ENCODE peak calls at places on chromosome 3, in six cellular contexts. U, N, K, M, L and V are unnamed samples. For H3K27me3, the result is how much of the 10 kb centered on the place peaks cover.

GRCh38 chr3:194575484-194576210 is 57.6 kb downstream of the TMEM44 start:
- DNase-seq in U (no peak), M (no peak), N (no peak), L (no peak), K (no peak), V (peak)

GRCh38 chr3:10855083-10855870 is 39.2 kb downstream of the SLC6A11 start:
- DNase-seq in N (no peak), U (no peak), L (no peak), M (no peak), K (no peak), V (no peak)

GRCh38 chr3:50290116-50290745 is 2.0 kb downstream of the IFRD2 start:
- DNase-seq in L (no peak), U (peak), M (no peak), N (peak), K (peak), V (peak)

GRCh38 chr3:10459954-10460754 is 45.2 kb downstream of the ATP2B2 start:
- DNase-seq in K (peak), N (peak), U (no peak), L (no peak), M (no peak), V (peak)

GRCh38 chr3:105343991-105344390 is 22.7 kb upstream of the ALCAM start:
- DNase-seq in U (no peak), M (no peak), L (no peak), N (no peak), K (no peak), V (no peak)

GRCh38 chr3:157499342-157499963 is 3.8 kb downstream of the VEPH1 start:
- DNase-seq in N (peak), M (peak), U (peak), K (peak), L (no peak), V (peak)

GRCh38 chr3:125280966-125281365 is 68.4 kb upstream of the SLC12A8 start:
- DNase-seq in N (no peak), M (no peak), U (no peak), K (no peak), L (no peak), V (no peak)

GRCh38 chr3:12990781-12991480 is 82.3 kb downstream of the IQSEC1 start:
- DNase-seq in N (no peak), K (peak), L (no peak), M (no peak), U (peak), V (no peak)

GRCh38 chr3:178623666-178624255 is 87.5 kb downstream of the KCNMB2 start:
- DNase-seq in L (no peak), M (no peak), K (peak), U (no peak), N (no peak), V (no peak)

GRCh38 chr3:1439395-1439794 is 346.6 kb downstream of the CNTN6 start:
- DNase-seq in L (no peak), N (peak), M (no peak), K (no peak), U (no peak), V (peak)

GRCh38 chr3:55077726-55078125 is 149.9 kb upstream of the LRTM1 start:
- DNase-seq in N (no peak), M (peak), K (no peak), L (no peak), U (no peak), V (no peak)

GRCh38 chr3:153925826-153926514 is 195.2 kb upstream of the ARHGEF26 start:
- DNase-seq in N (no peak), M (no peak), L (no peak), K (no peak), U (no peak), V (no peak)

GRCh38 chr3:128984596-128984995 is 9.3 kb downstream of the CFAP92 start:
- DNase-seq in M (no peak), K (no peak), N (no peak), U (no peak), L (no peak), V (no peak)

GRCh38 chr3:45864760-45865567 is 21.4 kb upstream of the CCR9 start:
- DNase-seq in K (no peak), L (no peak), M (no peak), N (no peak), U (no peak), V (no peak)

GRCh38 chr3:146222204-146223046 is 28.5 kb downstream of the PLSCR4 start:
- DNase-seq in U (no peak), L (no peak), M (no peak), K (no peak), N (no peak), V (peak)

GRCh38 chr3:182485306-182485705 is 308.0 kb upstream of the ATP11B start:
- DNase-seq in U (no peak), N (no peak), K (no peak), L (no peak), M (no peak), V (no peak)

GRCh38 chr3:124639406-124640237 is 90.6 kb upstream of the UMPS start:
- DNase-seq in M (no peak), N (no peak), L (no peak), K (no peak), U (no peak), V (no peak)

GRCh38 chr3:97432914-97433313 is 331.6 kb upstream of the ARL6 start:
- DNase-seq in U (no peak), M (no peak), N (no peak), K (no peak), L (no peak), V (no peak)

GRCh38 chr3:109825971-109826810 is 488.8 kb upstream of the DPPA4 start:
- DNase-seq in K (no peak), M (no peak), L (no peak), U (no peak), N (no peak), V (no peak)

GRCh38 chr3:123949606-123950005 is 11.4 kb downstream of the CCDC14 start:
- DNase-seq in K (no peak), N (no peak), M (no peak), U (no peak), L (no peak), V (no peak)

GRCh38 chr3:24608701-24609387 is 114.2 kb upstream of the THRB start:
- DNase-seq in M (no peak), L (no peak), U (no peak), N (no peak), K (no peak), V (no peak)

GRCh38 chr3:173993299-173993698 is 595.8 kb downstream of the NLGN1 start:
- DNase-seq in M (no peak), N (no peak), K (no peak), L (no peak), U (no peak), V (no peak)

GRCh38 chr3:182567666-182568065 is 225.6 kb upstream of the ATP11B start:
- DNase-seq in M (no peak), N (no peak), L (no peak), K (no peak), U (no peak), V (no peak)

GRCh38 chr3:142723968-142724681 is at the start of gene TRPC1:
- DNase-seq in M (peak), L (peak), N (peak), U (peak), K (peak), V (peak)

GRCh38 chr3:142726017-142726416 is 2.2 kb downstream of the TRPC1 start:
- DNase-seq in U (no peak), K (no peak), L (no peak), N (no peak), M (no peak), V (no peak)

GRCh38 chr3:142725352-142725739 is 1.5 kb downstream of the TRPC1 start:
- DNase-seq in K (no peak), N (no peak), U (no peak), M (no peak), L (no peak), V (no peak)

GRCh38 chr3:142723665-142723967 is 218 bp upstream of the TRPC1 start:
- DNase-seq in L (no peak), K (no peak), M (no peak), U (no peak), N (no peak), V (no peak)

GRCh38 chr3:142724682-142725351 is 983 bp downstream of the TRPC1 start:
- DNase-seq in K (peak), M (no peak), L (no peak), U (peak), N (no peak), V (peak)
- TF ChIP-seq POLR2A in K (peak), M (no peak), L (no peak), U (no peak), N (no peak), V (no peak)

DNA sequence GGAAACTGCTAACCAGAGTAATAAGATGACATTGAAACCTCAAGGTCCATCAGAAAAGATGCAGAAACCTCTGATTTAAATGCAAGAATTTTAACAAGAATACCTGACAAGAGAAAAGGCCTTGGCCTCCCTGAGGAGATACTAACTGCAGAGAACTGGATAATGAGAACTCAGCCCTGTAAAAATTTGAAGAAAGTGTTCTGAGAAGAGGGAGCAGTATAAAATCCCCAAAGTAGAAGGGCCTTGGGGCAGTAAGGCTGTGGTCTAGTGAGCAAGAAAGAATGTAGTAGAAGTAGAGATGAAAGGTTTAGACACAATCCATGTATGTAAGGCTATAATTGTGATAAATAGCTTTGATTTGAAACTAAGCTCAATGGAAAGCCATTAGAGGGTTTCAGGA is 394.1 kb downstream of the ZBBX start:
- DNase-seq in K (no peak), N (no peak), L (no peak), M (no peak), U (no peak), V (no peak)
- H3K27me3 ChIP-seq in K (under half), N (under half), L (under half), M (under half), U (under half), V (under half)

DNA sequence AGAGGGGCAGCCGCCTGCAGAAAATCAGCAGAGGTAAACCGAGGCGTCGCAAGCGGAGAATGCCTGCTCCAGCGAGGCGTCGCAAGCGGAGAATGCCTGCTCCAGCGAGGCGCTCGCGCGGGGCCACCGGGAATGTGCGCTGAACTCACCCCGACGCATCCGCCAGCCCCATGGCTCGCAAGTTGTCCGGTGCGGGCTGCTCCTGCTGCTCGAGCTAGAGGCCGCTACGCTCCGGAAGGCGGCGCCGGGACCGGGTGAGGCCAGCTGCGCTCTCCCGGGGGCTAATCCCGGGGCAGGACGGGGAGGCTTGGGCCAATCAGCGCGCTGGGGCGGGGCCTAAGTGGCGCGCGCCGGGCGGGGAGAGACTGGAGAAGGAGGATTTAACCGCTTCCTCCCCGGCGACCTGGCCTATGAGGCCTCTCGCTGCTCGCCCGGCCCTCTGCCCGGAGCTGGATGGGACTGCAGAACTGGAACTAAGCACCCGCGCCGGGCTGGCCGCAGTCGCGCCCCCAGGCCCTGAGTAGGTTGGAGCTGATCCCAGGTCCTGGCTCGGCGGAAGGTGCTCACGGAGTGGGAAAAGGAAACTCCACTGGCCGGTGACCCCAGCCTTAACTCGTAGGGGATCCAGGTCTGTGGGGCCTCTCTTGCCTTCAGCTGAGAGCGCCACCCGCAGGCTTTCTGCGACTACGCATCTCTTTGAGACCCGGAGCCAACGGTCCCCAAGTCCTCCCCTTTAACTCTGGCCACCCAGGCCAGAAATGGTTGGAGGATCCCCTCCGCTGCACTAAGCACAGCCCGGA is at the start of gene SLC26A6:
- DNase-seq in U (peak), K (peak), N (peak), M (peak), L (peak), V (peak)
- TF ChIP-seq POLR2A in U (no peak), K (peak), N (no peak), M (no peak), L (peak), V (peak)

GRCh38 chr3:71968491-71968890 is 183.5 kb upstream of the PROK2 start:
- DNase-seq in L (no peak), M (no peak), N (no peak), K (no peak), U (no peak), V (no peak)
- H3K27me3 ChIP-seq in L (half or more), M (under half), N (under half), K (under half), U (under half), V (under half)

GRCh38 chr3:195811756-195812155 is at the start of gene MUC4:
- DNase-seq in M (no peak), K (no peak), N (no peak), L (no peak), U (peak), V (no peak)
- TF ChIP-seq POLR2A in M (no peak), K (no peak), N (no peak), L (no peak), U (no peak), V (no peak)

DNA sequence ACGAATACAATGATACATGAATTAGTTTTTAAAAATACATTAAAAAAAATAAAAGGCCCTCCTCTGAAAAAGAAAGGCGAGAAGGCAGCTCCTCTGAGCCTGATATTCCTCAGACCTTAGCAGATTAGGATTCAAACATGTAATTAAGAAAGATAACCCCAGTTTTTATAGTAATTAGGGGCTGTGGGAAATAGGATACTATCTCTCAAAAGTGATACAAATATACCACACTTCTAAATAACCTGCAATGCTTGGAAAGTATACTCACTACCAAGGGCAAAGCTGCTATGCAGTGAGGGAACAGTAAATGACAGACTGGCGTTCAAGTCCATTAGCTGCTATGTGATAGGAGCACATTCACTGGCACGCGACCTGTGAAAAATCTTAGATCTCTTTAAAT is 445.1 kb downstream of the FOXP1 start:
- DNase-seq in N (no peak), M (no peak), U (no peak), K (no peak), L (no peak), V (no peak)
- H3K27me3 ChIP-seq in N (under half), M (under half), U (under half), K (under half), L (under half), V (under half)